ENCODE peak calls at places on chromosomes 5 and 9, in ten cellular contexts. E, K, X, U, S, C, I, Y, B and W are unnamed samples. For H3K36me3 and H3K27me3, the result is how much of the 10 kb centered on the place peaks cover.

GRCh38 chr9:120650352-120650751 is 63.9 kb downstream of the MEGF9 start:
- DNase-seq in K (no peak), E (no peak), X (no peak), U (no peak), I (no peak), S (no peak), C (no peak), B (no peak), Y (no peak), W (no peak)

GRCh38 chr5:168020522-168021294 is 270.7 kb upstream of the WWC1 start:
- DNase-seq in B (no peak), X (no peak), S (peak), U (no peak), C (peak), K (peak), E (no peak), I (no peak), Y (no peak), W (no peak)

GRCh38 chr9:38227656-38228055 is 158.6 kb upstream of the SHB start:
- DNase-seq in C (peak), I (no peak), K (no peak), X (no peak), E (peak), Y (no peak), U (no peak), B (no peak), S (peak), W (no peak)

GRCh38 chr9:3972687-3973086 is 327.2 kb downstream of the GLIS3 start:
- DNase-seq in E (no peak), U (no peak), B (no peak), K (no peak), Y (no peak), C (no peak), S (no peak), X (no peak), I (no peak), W (no peak)

GRCh38 chr5:137091473-137091872 is 407.7 kb downstream of the SPOCK1 start:
- DNase-seq in S (no peak), U (no peak), E (no peak), C (no peak), K (no peak), B (no peak), I (no peak), X (no peak), Y (no peak), W (no peak)

GRCh38 chr5:82375488-82376294 is 97.5 kb upstream of the RPS23 start:
- DNase-seq in X (no peak), E (no peak), B (no peak), C (peak), I (no peak), K (no peak), U (no peak), S (no peak), Y (no peak), W (no peak)

GRCh38 chr9:71795097-71795807 is 26.9 kb upstream of the CEMIP2 start:
- DNase-seq in I (no peak), C (no peak), B (peak), U (no peak), Y (no peak), S (no peak), K (no peak), E (no peak), X (no peak), W (no peak)

GRCh38 chr5:148978370-148979103 is 84.3 kb downstream of the SH3TC2 start:
- DNase-seq in K (no peak), X (no peak), S (no peak), Y (no peak), I (no peak), U (no peak), B (no peak), C (no peak), E (no peak), W (no peak)

GRCh38 chr9:133148351-133149129 is 15.2 kb downstream of the GBGT1 start:
- DNase-seq in I (peak), Y (peak), C (no peak), B (peak), X (peak), S (peak), E (no peak), K (no peak), U (peak), W (peak)

GRCh38 chr9:107548298-107549142 is 59.0 kb upstream of the KLF4 start:
- DNase-seq in K (no peak), X (peak), Y (peak), U (no peak), B (no peak), S (peak), I (no peak), C (peak), E (peak), W (peak)

GRCh38 chr9:136921307-136921706 is 23.2 kb downstream of the FBXW5 start:
- DNase-seq in K (no peak), S (no peak), U (no peak), X (no peak), Y (no peak), B (no peak), E (no peak), C (no peak), I (no peak), W (no peak)

GRCh38 chr9:134053401-134053871 is 14.4 kb downstream of the BRD3 start:
- DNase-seq in C (no peak), S (no peak), Y (no peak), U (peak), E (no peak), K (no peak), I (no peak), X (peak), B (no peak), W (no peak)

GRCh38 chr5:1230551-1230950 is 5.4 kb downstream of the SLC6A18 start:
- DNase-seq in I (no peak), U (no peak), S (no peak), X (no peak), B (no peak), E (no peak), K (no peak), C (no peak), Y (no peak), W (no peak)

GRCh38 chr5:39119404-39120051 is 45.3 kb upstream of the RICTOR start:
- DNase-seq in E (no peak), X (no peak), Y (no peak), C (no peak), I (no peak), K (no peak), B (no peak), S (no peak), U (no peak), W (no peak)

GRCh38 chr9:130446111-130446861 is 1.5 kb downstream of the ASS1 start:
- DNase-seq in B (no peak), I (peak), U (peak), C (peak), K (peak), S (peak), Y (peak), X (peak), E (peak), W (peak)

GRCh38 chr9:76545191-76545590 is 86.2 kb downstream of the GCNT1 start:
- DNase-seq in X (no peak), I (no peak), C (no peak), Y (no peak), S (no peak), U (no peak), E (no peak), B (no peak), K (no peak), W (no peak)

GRCh38 chr9:71910602-71911060 is 362 bp downstream of the ABHD17B start:
- DNase-seq in K (no peak), Y (no peak), E (peak), C (no peak), B (no peak), U (no peak), S (no peak), X (no peak), I (no peak), W (no peak)

GRCh38 chr5:86971034-86971511 is 296.6 kb upstream of the RASA1 start:
- DNase-seq in C (peak), E (peak), X (no peak), I (no peak), U (no peak), B (peak), K (no peak), S (peak), Y (no peak), W (no peak)

GRCh38 chr9:125375820-125376219 is 114.2 kb downstream of the GAPVD1 start:
- DNase-seq in C (no peak), K (no peak), B (no peak), E (no peak), I (no peak), U (no peak), Y (no peak), S (no peak), X (no peak), W (no peak)

GRCh38 chr9:125990793-125991220 is 243.6 kb downstream of the PBX3 start:
- DNase-seq in C (no peak), B (no peak), E (no peak), Y (no peak), I (no peak), K (no peak), S (no peak), U (peak), X (peak), W (no peak)

GRCh38 chr5:167593706-167594105 is 697.7 kb upstream of the WWC1 start:
- DNase-seq in K (no peak), E (no peak), I (no peak), U (no peak), X (no peak), Y (no peak), B (no peak), C (no peak), S (no peak), W (no peak)

GRCh38 chr9:95030920-95031662 is 286.4 kb downstream of the FANCC start:
- DNase-seq in I (no peak), K (no peak), U (no peak), C (no peak), E (no peak), S (no peak), B (no peak), X (no peak), Y (no peak), W (no peak)

GRCh38 chr5:68419637-68420452 is 204.3 kb downstream of the PIK3R1 start:
- DNase-seq in K (no peak), Y (no peak), S (no peak), B (no peak), U (no peak), I (peak), E (peak), X (no peak), C (no peak), W (peak)

GRCh38 chr5:7426284-7426683 is 30.3 kb downstream of the ADCY2 start:
- DNase-seq in U (no peak), B (no peak), C (no peak), X (no peak), I (no peak), S (no peak), K (no peak), Y (no peak), E (no peak), W (no peak)

GRCh38 chr5:77871946-77872345 is 95.8 kb upstream of the TBCA start:
- DNase-seq in C (no peak), X (no peak), S (peak), K (no peak), Y (no peak), B (no peak), I (no peak), U (no peak), E (no peak), W (no peak)

GRCh38 chr5:97547999-97548797 is 365.2 kb upstream of the RIOK2 start:
- DNase-seq in K (no peak), U (no peak), B (peak), X (no peak), C (no peak), S (no peak), I (no peak), E (no peak), Y (no peak), W (no peak)

DNA sequence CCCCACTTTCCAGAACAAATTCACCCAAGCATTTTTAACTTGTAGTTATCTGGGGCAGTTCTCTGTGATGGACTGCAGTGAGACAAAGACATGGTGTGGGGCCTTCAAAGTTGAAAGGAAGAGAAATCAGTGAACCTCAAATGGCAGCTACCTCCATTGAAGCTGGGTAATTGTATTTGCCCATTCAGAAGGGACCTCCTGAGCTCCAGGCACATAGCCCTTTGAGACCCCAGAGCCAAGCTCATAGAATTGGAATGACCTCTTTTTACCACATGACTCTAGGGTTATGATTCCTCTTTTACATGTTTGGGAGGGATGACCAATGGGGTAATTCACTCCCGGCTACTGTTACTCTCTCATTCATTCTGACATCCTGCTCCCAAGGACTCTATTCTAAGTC is 368.4 kb upstream of the ITGA1 start:
- DNase-seq in S (no peak), X (no peak), I (no peak), E (no peak), U (no peak), B (no peak), C (no peak), Y (no peak), K (no peak), W (no peak)
- H3K4me3 ChIP-seq in S (no peak), X (no peak), I (no peak), E (no peak), U (no peak), B (no peak), C (no peak), Y (no peak), K (no peak), W (no peak)

GRCh38 chr5:132734687-132735086 is 2.7 kb downstream of the KIF3A start:
- DNase-seq in E (no peak), K (no peak), B (no peak), Y (no peak), X (no peak), U (no peak), S (no peak), C (no peak), I (no peak), W (no peak)
- H3K36me3 ChIP-seq in E (under half), K (under half), B (under half), Y (under half), X (under half), U (under half), S (under half), C (under half), I (under half), W (under half)

DNA sequence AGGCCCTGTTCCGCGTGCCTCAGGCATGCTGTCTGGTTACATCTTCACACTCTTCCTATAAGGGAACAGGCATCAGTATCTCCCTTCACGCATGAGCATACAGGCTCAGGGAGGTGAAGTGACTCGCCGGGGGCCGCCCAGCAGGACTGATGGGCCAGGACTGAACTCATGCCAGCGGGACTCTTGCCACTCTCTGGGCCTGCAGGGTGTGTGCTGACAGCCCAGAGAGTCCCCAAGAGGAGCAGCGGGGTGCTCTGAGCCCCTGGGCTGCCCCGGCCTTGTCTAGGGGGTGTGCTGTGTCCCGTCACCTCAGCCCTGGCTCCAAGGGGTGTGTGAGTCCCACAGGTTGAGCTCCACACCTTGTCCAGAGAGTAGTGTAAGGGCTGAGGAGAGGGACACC is 9.9 kb downstream of the KCNT1 start:
- DNase-seq in X (no peak), C (no peak), S (no peak), K (no peak), U (no peak), Y (no peak), I (no peak), B (no peak), E (no peak), W (no peak)
- H3K27me3 ChIP-seq in X (half or more), C (under half), S (under half), K (half or more), U (half or more), Y (under half), I (under half), B (half or more), E (under half), W (under half)

GRCh38 chr5:24643255-24643654 is 1.5 kb downstream of the CDH10 start:
- DNase-seq in Y (no peak), K (no peak), C (no peak), E (no peak), B (no peak), X (no peak), U (no peak), S (no peak), I (no peak), W (no peak)

GRCh38 chr5:24644757-24645156 is at the start of gene CDH10:
- DNase-seq in S (no peak), K (no peak), E (no peak), B (no peak), Y (no peak), U (peak), C (peak), I (no peak), X (no peak), W (no peak)

GRCh38 chr5:24642022-24642421 is 2.8 kb downstream of the CDH10 start:
- DNase-seq in X (no peak), Y (no peak), U (no peak), C (peak), K (no peak), E (peak), S (peak), B (peak), I (no peak), W (no peak)

GRCh38 chr5:24646915-24647314 is 2.1 kb upstream of the CDH10 start:
- DNase-seq in Y (no peak), I (no peak), B (no peak), E (no peak), X (no peak), U (no peak), C (no peak), K (no peak), S (no peak), W (no peak)

GRCh38 chr5:24643880-24644279 is 898 bp downstream of the CDH10 start:
- DNase-seq in E (no peak), K (no peak), C (no peak), Y (no peak), U (no peak), B (no peak), X (no peak), I (no peak), S (no peak), W (no peak)
- H3K4me3 ChIP-seq in E (no peak), K (no peak), C (peak), Y (no peak), U (no peak), B (no peak), X (no peak), I (no peak), S (no peak), W (no peak)